ENCODE peak calls at places on chromosomes 13 and 19, in five cellular contexts. S, V, C, D and O are unnamed samples. For H3K4me1, the result is how much of the 10 kb centered on the place peaks cover.

GRCh38 chr19:20858861-20859260 is 64.2 kb upstream of the ZNF85 start:
- DNase-seq in S (no peak), V (no peak), C (no peak), D (no peak), O (no peak)

GRCh38 chr19:54875506-54875905 is 1.5 kb downstream of the FCAR start:
- DNase-seq in S (no peak), V (no peak), C (no peak), D (no peak), O (no peak)

GRCh38 chr13:43077906-43078305 is 54.5 kb downstream of the DNAJC15 start:
- DNase-seq in S (no peak), V (no peak), C (no peak), D (no peak), O (no peak)

GRCh38 chr13:27006519-27007161 is 165.0 kb downstream of the USP12 start:
- DNase-seq in S (no peak), V (no peak), C (no peak), D (peak), O (no peak)

GRCh38 chr13:39451860-39452301 is 151.1 kb downstream of the LHFPL6 start:
- DNase-seq in S (peak), V (no peak), C (peak), D (peak), O (peak)

GRCh38 chr13:98544105-98544710 is 32.7 kb downstream of the STK24 start:
- DNase-seq in S (no peak), V (no peak), C (no peak), D (no peak), O (no peak)

GRCh38 chr19:14404322-14404721 is 14.8 kb downstream of the DDX39A start:
- DNase-seq in S (no peak), V (no peak), C (no peak), D (no peak), O (no peak)

GRCh38 chr19:5967994-5968430 is 9.9 kb downstream of the RANBP3 start:
- DNase-seq in S (no peak), V (peak), C (no peak), D (peak), O (no peak)

GRCh38 chr19:22620912-22621311 is 13.2 kb upstream of the ZNF492 start:
- DNase-seq in S (no peak), V (no peak), C (no peak), D (no peak), O (no peak)

GRCh38 chr19:40718774-40719391 is 2.0 kb downstream of the ITPKC start:
- DNase-seq in S (peak), V (peak), C (peak), D (peak), O (peak)

GRCh38 chr19:47188507-47189033 is 42.4 kb downstream of the BBC3 start:
- DNase-seq in S (no peak), V (no peak), C (no peak), D (no peak), O (no peak)

GRCh38 chr19:17511724-17512573 is 500 bp downstream of the PGLS start:
- DNase-seq in S (peak), V (peak), C (peak), D (peak), O (peak)

GRCh38 chr13:29884671-29885424 is 34.4 kb upstream of the UBL3 start:
- DNase-seq in S (no peak), V (no peak), C (no peak), D (no peak), O (no peak)

GRCh38 chr19:45275370-45275971 is 24.4 kb downstream of the MARK4 start:
- DNase-seq in S (no peak), V (no peak), C (no peak), D (no peak), O (no peak)

GRCh38 chr19:43316591-43317319 is 36.7 kb upstream of the CD177 start:
- DNase-seq in S (no peak), V (peak), C (no peak), D (no peak), O (no peak)

GRCh38 chr13:48709213-48709612 is 55.5 kb downstream of the CYSLTR2 start:
- DNase-seq in S (no peak), V (no peak), C (no peak), D (no peak), O (no peak)

GRCh38 chr19:28556371-28556770 is 656.6 kb downstream of the UQCRFS1 start:
- DNase-seq in S (no peak), V (no peak), C (no peak), D (no peak), O (no peak)

GRCh38 chr13:94217370-94217769 is 262.1 kb downstream of the DCT start:
- DNase-seq in S (no peak), V (no peak), C (no peak), D (no peak), O (no peak)

GRCh38 chr19:56071151-56071550 is 49.9 kb downstream of the ZNF787 start:
- DNase-seq in S (no peak), V (no peak), C (no peak), D (no peak), O (peak)

GRCh38 chr19:31110331-31110730 is 238.9 kb downstream of the TSHZ3 start:
- DNase-seq in S (no peak), V (no peak), C (peak), D (no peak), O (no peak)

GRCh38 chr13:104281910-104282309 is 1215.7 kb upstream of the SLC10A2 start:
- DNase-seq in S (no peak), V (no peak), C (no peak), D (no peak), O (no peak)

GRCh38 chr13:114108141-114108761 is 24.2 kb downstream of the RASA3 start:
- DNase-seq in S (peak), V (no peak), C (no peak), D (peak), O (peak)

GRCh38 chr19:32421589-32422361 is 16.2 kb downstream of the DPY19L3 start:
- DNase-seq in S (no peak), V (no peak), C (no peak), D (no peak), O (no peak)
- H3K27ac ChIP-seq in S (no peak), V (no peak), C (no peak), D (no peak), O (no peak)

DNA sequence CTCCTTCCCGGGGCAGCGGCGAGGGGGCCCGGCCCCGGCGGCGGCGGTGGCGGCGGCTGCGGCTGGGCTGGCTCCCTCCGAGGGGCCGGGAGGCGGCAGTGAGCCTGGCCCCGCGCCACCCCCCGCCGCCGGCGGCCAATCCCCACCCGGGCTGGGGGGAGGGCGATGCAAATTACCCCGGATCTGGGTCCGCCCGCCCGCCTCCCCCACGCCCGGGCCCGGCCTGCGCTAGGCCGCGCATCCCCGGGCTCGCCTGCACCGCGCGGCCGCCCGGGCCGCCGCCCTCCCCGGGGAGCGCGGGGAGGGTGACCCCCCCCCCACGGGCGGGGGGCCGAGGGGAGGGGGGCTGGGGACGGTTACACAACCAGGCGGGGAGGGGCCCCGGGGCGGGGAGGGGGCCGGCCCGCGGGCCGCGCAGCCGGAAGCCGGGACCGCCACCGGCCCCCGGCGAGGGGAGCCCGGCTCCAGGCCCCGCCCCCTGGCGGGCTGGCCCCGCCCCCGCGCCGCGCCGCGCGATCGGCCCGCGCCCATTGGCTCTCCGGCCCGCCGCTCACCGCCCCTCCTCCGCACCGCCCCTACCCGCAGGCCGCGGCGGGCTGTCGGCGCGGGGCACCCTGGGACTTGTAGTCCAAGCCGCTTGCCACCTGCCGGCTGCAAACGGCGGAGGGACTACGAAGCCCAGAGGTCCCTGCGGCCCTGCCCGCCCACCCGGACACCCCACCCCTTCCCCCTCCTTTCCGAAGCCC is 1.1 kb downstream of the ZBTB7A start:
- DNase-seq in S (peak), V (peak), C (peak), D (peak), O (peak)
- TF ChIP-seq POLR2A in S (no peak), V (no peak), C (no peak), D (no peak), O (peak)

GRCh38 chr19:39154626-39155100 is 29.1 kb downstream of the PAK4 start:
- DNase-seq in S (no peak), V (peak), C (no peak), D (no peak), O (no peak)
- H3K4me1 ChIP-seq in S (under half), V (under half), C (under half), D (under half), O (under half)

GRCh38 chr13:44489751-44490150 is 86.4 kb downstream of the TSC22D1 start:
- DNase-seq in S (no peak), V (no peak), C (no peak), D (no peak), O (no peak)

GRCh38 chr13:44487989-44488388 is 88.1 kb downstream of the TSC22D1 start:
- DNase-seq in S (no peak), V (no peak), C (no peak), D (no peak), O (no peak)

GRCh38 chr13:44484562-44485164 is 91.5 kb downstream of the TSC22D1 start:
- DNase-seq in S (no peak), V (no peak), C (no peak), D (no peak), O (no peak)
- H3K27ac ChIP-seq in S (no peak), V (no peak), C (no peak), D (no peak), O (no peak)

GRCh38 chr19:12792048-12792852 is 964 bp downstream of the JUNB start:
- DNase-seq in S (peak), V (no peak), C (peak), D (peak), O (peak)
- TF ChIP-seq POLR2A in S (no peak), V (peak), C (no peak), D (no peak), O (peak)

GRCh38 chr19:50430888-50431342 is 1.8 kb upstream of the MYBPC2 start:
- DNase-seq in S (no peak), V (no peak), C (no peak), D (no peak), O (no peak)

GRCh38 chr19:50431343-50432220 is 1.1 kb upstream of the MYBPC2 start:
- DNase-seq in S (peak), V (peak), C (peak), D (peak), O (peak)

GRCh38 chr19:50432658-50433057 is at the start of gene MYBPC2:
- DNase-seq in S (no peak), V (no peak), C (peak), D (no peak), O (no peak)

GRCh38 chr19:50433201-50434180 is 799 bp downstream of the MYBPC2 start:
- DNase-seq in S (no peak), V (no peak), C (no peak), D (no peak), O (no peak)

DNA sequence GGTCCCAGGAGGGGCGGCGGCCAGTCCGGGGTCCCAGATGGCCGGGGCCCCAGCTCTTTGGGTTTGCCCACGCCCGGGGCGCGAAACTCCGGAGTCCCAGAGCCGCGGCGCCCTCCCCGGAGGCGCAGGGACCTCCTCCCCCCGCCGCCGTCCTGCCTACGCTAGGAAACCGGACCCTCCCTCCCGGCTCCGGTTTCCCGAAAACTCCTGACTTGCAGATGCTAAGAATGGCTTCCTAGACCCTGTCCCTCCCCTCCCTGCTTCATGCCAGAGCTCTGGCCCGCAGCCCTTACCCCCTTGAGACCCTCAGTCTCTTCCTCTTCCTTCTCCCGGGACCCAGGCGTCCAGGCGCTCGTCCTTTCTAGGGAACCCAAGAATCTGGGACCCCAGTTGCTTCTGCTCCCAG is 468 bp upstream of the MYBPC2 start:
- DNase-seq in S (no peak), V (no peak), C (no peak), D (no peak), O (no peak)
- H3K4me1 ChIP-seq in S (under half), V (under half), C (under half), D (under half), O (under half)